ENCODE peak calls at places on chromosomes 16 and 17, in seven cellular contexts. K, T, H, J, Z, A and I are unnamed samples.

GRCh38 chr17:34478244-34478643 is 101.1 kb upstream of the TMEM132E start:
- DNase-seq in A (no peak), Z (no peak), J (no peak), H (no peak), K (no peak), T (no peak), I (no peak)

GRCh38 chr17:45139533-45139920 is 4.0 kb downstream of the ACBD4 start:
- DNase-seq in T (no peak), K (no peak), J (no peak), A (no peak), Z (no peak), H (no peak), I (no peak)

GRCh38 chr16:80569440-80570105 is 28.8 kb downstream of the DYNLRB2 start:
- DNase-seq in H (peak; percentile 46), T (no peak), A (no peak), K (no peak), J (peak; percentile 62), Z (no peak), I (no peak)

GRCh38 chr17:78219396-78220150 is 5.5 kb downstream of the BIRC5 start:
- DNase-seq in Z (no peak), J (no peak), A (no peak), K (no peak), H (no peak), T (no peak), I (no peak)

GRCh38 chr17:27207073-27207511 is 86.8 kb upstream of the WSB1 start:
- DNase-seq in K (no peak), H (peak; percentile 71), T (no peak), A (peak; percentile 13), J (no peak), Z (no peak), I (no peak)

GRCh38 chr16:13012591-13012990 is 111.2 kb downstream of the SHISA9 start:
- DNase-seq in Z (no peak), A (no peak), J (peak; percentile 8), T (no peak), K (no peak), H (no peak), I (no peak)

GRCh38 chr16:50947826-50948225 is 203.2 kb downstream of the SALL1 start:
- DNase-seq in J (no peak), T (no peak), H (no peak), A (no peak), Z (no peak), K (no peak), I (no peak)

GRCh38 chr16:27359615-27360014 is 42.4 kb upstream of the IL21R start:
- DNase-seq in J (no peak), Z (no peak), T (no peak), A (no peak), K (no peak), H (no peak), I (no peak)

GRCh38 chr16:29974291-29975133 is 844 bp downstream of the TAOK2 start:
- DNase-seq in Z (peak; percentile 61), A (no peak), J (no peak), H (peak; percentile 12), K (no peak), T (no peak), I (no peak)

GRCh38 chr16:23388786-23389185 is 64.2 kb downstream of the COG7 start:
- DNase-seq in K (no peak), A (no peak), T (no peak), Z (no peak), J (no peak), H (no peak), I (no peak)

GRCh38 chr17:65191805-65192740 is 54.9 kb downstream of the RGS9 start:
- DNase-seq in A (no peak), T (no peak), H (peak; percentile 78), K (no peak), Z (no peak), J (no peak), I (no peak)

GRCh38 chr16:25580071-25580470 is 111.7 kb upstream of the HS3ST4 start:
- DNase-seq in T (no peak), Z (no peak), K (no peak), H (no peak), A (no peak), J (no peak), I (no peak)

GRCh38 chr16:85750021-85750826 is 672 bp downstream of the C16orf74 start:
- DNase-seq in K (peak; percentile 27), J (peak; percentile 67), T (no peak), A (no peak), H (peak; percentile 46), Z (no peak), I (peak; percentile 68)

GRCh38 chr16:4298761-4299522 is 16.9 kb upstream of the GLIS2 start:
- DNase-seq in H (peak; percentile 94), T (peak; percentile 94), K (peak; percentile 80), J (no peak), A (peak; percentile 77), Z (peak; percentile 82), I (no peak)

GRCh38 chr16:9124908-9125584 is 33.6 kb downstream of the HAPSTR1 start:
- DNase-seq in H (no peak), Z (no peak), J (no peak), A (no peak), T (no peak), K (no peak), I (no peak)

GRCh38 chr16:78748471-78748929 is 649.0 kb downstream of the WWOX start:
- DNase-seq in H (no peak), T (no peak), A (no peak), Z (no peak), J (no peak), K (no peak), I (no peak)

GRCh38 chr16:24198807-24199533 is 57.2 kb upstream of the CACNG3 start:
- DNase-seq in T (no peak), Z (no peak), J (no peak), K (no peak), H (no peak), A (no peak), I (no peak)

GRCh38 chr17:522912-523311 is 170.3 kb upstream of the RPH3AL start:
- DNase-seq in J (no peak), T (no peak), A (no peak), H (no peak), Z (no peak), K (no peak), I (no peak)

GRCh38 chr17:11369570-11369969 is 128.6 kb downstream of the SHISA6 start:
- DNase-seq in Z (no peak), J (no peak), T (no peak), H (no peak), A (no peak), K (no peak), I (no peak)

GRCh38 chr17:9044796-9045470 is 23.6 kb downstream of the NTN1 start:
- DNase-seq in H (no peak), J (no peak), K (no peak), A (no peak), T (no peak), Z (no peak), I (no peak)

GRCh38 chr17:75830168-75831031 is 13.8 kb downstream of the UNC13D start:
- DNase-seq in A (no peak), T (no peak), H (no peak), K (no peak), Z (no peak), J (no peak), I (peak; percentile 46)

GRCh38 chr16:76614255-76614654 is 337.1 kb downstream of the CNTNAP4 start:
- DNase-seq in J (no peak), H (no peak), K (no peak), Z (no peak), A (no peak), T (no peak), I (no peak)

GRCh38 chr16:30670072-30670824 is 12.0 kb downstream of the FBRS start:
- DNase-seq in H (no peak), J (no peak), T (no peak), K (no peak), Z (no peak), A (no peak), I (no peak)

GRCh38 chr16:1333149-1333812 is at the start of gene BAIAP3:
- DNase-seq in Z (peak; percentile 72), J (no peak), H (no peak), T (no peak), K (peak; percentile 54), A (no peak), I (peak; percentile 53)

GRCh38 chr16:67244387-67245188 is 2.7 kb downstream of the FHOD1 start:
- DNase-seq in A (peak; percentile 64), J (peak; percentile 79), T (peak; percentile 71), H (peak; percentile 87), K (peak; percentile 77), Z (peak; percentile 93), I (peak; percentile 69)
- TF ChIP-seq CTCF in A (no peak), J (no peak), T (no peak), H (no peak), K (peak; percentile 15), Z (peak; percentile 16), I (no peak)

DNA sequence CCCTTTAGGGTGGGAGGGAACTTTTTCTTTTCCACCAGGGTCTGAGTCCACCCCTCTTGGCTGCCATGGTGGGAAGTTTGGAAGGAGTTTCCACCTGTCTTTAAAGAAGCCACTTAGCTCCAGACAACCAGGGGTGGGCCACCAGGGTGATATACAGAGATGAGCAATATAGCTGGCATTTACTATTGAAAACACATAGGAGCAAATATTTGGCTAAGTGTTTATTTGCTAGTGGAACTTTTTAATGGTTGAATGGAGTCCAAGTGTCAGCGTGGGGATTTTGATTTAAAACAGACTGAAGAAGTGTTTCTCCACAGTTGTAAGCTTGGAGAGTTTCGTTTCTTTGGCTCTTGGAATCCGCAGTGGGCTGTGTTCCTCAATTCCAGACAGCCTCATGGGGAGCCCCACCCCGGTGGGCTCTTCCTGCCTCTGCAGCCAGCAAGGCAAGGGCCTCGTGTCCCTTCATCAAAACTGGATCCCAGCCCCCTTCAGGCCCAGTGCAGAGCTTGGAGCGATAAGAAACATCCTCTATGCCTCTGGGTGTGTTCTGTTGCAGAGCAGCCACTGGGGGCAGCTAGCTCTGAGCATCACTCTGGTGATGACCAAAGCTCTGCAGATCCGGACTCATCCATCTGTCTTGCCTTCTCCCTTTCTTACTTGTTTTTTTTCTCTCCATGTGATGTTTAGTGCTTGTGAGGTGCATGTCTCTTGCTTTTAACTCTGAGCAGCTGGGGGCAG is 36.1 kb downstream of the NOG start:
- DNase-seq in K (no peak), Z (no peak), T (peak; percentile 26), J (no peak), A (no peak), H (peak; percentile 37), I (no peak)
- TF ChIP-seq CTCF in K (peak; percentile 16), Z (no peak), T (peak; percentile 58), J (peak; percentile 33), A (peak; percentile 76), H (peak; percentile 46), I (no peak)

DNA sequence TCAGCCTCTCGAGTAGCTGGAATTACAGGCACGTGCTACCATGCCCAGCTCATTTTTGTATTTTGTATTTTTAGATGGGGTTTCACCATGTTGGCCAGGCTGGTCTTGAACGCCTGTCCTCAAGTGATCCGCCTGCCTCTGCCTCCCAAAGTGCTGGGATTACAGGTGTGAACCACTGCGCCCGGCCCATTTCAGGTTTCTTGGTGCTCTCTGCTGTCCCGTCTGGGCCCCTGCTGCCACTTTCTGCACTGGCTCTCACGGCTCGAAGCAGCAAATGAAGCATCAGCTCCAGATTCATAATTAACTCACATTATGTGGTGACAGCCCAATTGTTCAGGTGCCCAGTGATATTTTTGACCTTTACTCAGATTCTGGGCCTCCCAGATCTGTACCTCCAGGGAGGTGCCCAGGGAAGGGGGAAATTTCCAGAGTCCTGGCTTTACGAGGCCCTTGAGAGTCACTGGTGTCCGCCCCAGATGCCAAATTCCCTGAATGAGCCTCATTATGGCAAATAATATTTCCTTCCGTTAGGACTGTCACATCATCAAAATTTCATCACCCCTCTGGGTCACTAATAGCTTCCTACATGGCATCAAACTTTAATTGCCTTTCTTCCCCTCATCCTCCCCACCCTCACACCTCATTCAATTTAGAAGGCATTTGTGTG is 9.0 kb downstream of the SDK2 start:
- DNase-seq in T (no peak), J (no peak), H (no peak), K (no peak), Z (peak; percentile 6), A (no peak), I (no peak)
- TF ChIP-seq CTCF in T (no peak), J (no peak), H (no peak), K (no peak), Z (no peak), A (no peak), I (no peak)

GRCh38 chr17:37643118-37643766 is at the start of gene DDX52:
- DNase-seq in Z (peak; percentile 97), H (peak; percentile 85), T (peak; percentile 79), J (peak; percentile 84), K (peak; percentile 92), A (peak; percentile 65), I (peak; percentile 78)
- TF ChIP-seq CTCF in Z (peak; percentile 6), H (no peak), T (no peak), J (peak; percentile 25), K (peak; percentile 26), A (peak; percentile 18), I (no peak)